ENCODE peak calls at places on chromosome 4, in five cellular contexts. T is osteocyte; M is fibroblast of pulmonary artery; J is GM13976; Z is activated CD8-positive, alpha-beta memory T cell treated with anti-CD3 and anti-CD28 coated beads, Interleukin-2, amount 50 U/mL, for 48 hours. S is an unnamed sample.

GRCh38 chr4:100872811-100873210 is 355.0 kb upstream of the EMCN start:
- DNase-seq in T (no peak), M (no peak), J (no peak), Z (no peak), S (peak; percentile 69)

GRCh38 chr4:25484243-25484721 is 107.2 kb downstream of the ANAPC4 start:
- DNase-seq in T (no peak), M (peak; percentile 36), J (no peak), Z (no peak), S (no peak)

GRCh38 chr4:139795915-139796314 is 130.3 kb downstream of the MGST2 start:
- DNase-seq in T (no peak), M (no peak), J (no peak), Z (no peak), S (no peak)

GRCh38 chr4:102612824-102613366 is 111.7 kb downstream of the NFKB1 start:
- DNase-seq in T (no peak), M (no peak), J (no peak), Z (no peak), S (no peak)

GRCh38 chr4:6727943-6728250 is 11.9 kb downstream of the BLOC1S4 start:
- DNase-seq in T (no peak), M (no peak), J (peak; percentile 25), Z (peak; percentile 17), S (peak; percentile 59)

GRCh38 chr4:52192697-52193096 is 141.6 kb downstream of the SPATA18 start:
- DNase-seq in T (no peak), M (no peak), J (no peak), Z (no peak), S (no peak)

GRCh38 chr4:24850669-24851068 is 55.3 kb downstream of the SOD3 start:
- DNase-seq in T (no peak), M (peak; percentile 85), J (peak; percentile 22), Z (no peak), S (peak; percentile 82)

GRCh38 chr4:92060333-92060732 is 243.4 kb upstream of the GRID2 start:
- DNase-seq in T (no peak), M (no peak), J (no peak), Z (no peak), S (no peak)

GRCh38 chr4:173499568-173500535 is 30.2 kb downstream of the HAND2 start:
- DNase-seq in T (no peak), M (no peak), J (no peak), Z (no peak), S (no peak)

GRCh38 chr4:97664741-97665140 is 478.5 kb downstream of the STPG2 start:
- DNase-seq in T (peak; percentile 69), M (no peak), J (no peak), Z (no peak), S (no peak)

GRCh38 chr4:149280886-149281285 is 534.8 kb downstream of the IQCM start:
- DNase-seq in T (no peak), M (no peak), J (no peak), Z (no peak), S (no peak)

GRCh38 chr4:18930487-18930886 is 908.9 kb upstream of the LCORL start:
- DNase-seq in T (no peak), M (no peak), J (no peak), Z (no peak), S (no peak)

GRCh38 chr4:102268355-102268754 is 76.9 kb downstream of the SLC39A8 start:
- DNase-seq in T (no peak), M (no peak), J (no peak), Z (no peak), S (no peak)

GRCh38 chr4:114272226-114272625 is 292.8 kb upstream of the ARSJ start:
- DNase-seq in T (no peak), M (peak; percentile 92), J (no peak), Z (no peak), S (peak; percentile 89)

GRCh38 chr4:152697284-152698011 is 17.7 kb upstream of the TMEM154 start:
- DNase-seq in T (no peak), M (no peak), J (no peak), Z (no peak), S (no peak)

GRCh38 chr4:151415978-151416377 is 7.0 kb downstream of the FHIP1A start:
- DNase-seq in T (no peak), M (peak; percentile 59), J (no peak), Z (no peak), S (no peak)

GRCh38 chr4:120071192-120071795 is 4.6 kb upstream of the MAD2L1 start:
- DNase-seq in T (no peak), M (peak; percentile 83), J (peak; percentile 34), Z (no peak), S (peak; percentile 71)

GRCh38 chr4:167234388-167234881 is at the start of gene SPOCK3:
- DNase-seq in T (no peak), M (peak; percentile 48), J (no peak), Z (peak; percentile 42), S (peak; percentile 44)

GRCh38 chr4:126004936-126005335 is 690.2 kb downstream of the FAT4 start:
- DNase-seq in T (no peak), M (peak; percentile 49), J (no peak), Z (no peak), S (peak; percentile 89)

GRCh38 chr4:153468587-153468986 is 2.4 kb downstream of the TMEM131L start:
- DNase-seq in T (no peak), M (no peak), J (no peak), Z (no peak), S (no peak)

GRCh38 chr4:143482753-143483362 is 30.6 kb upstream of the SMARCA5 start:
- DNase-seq in T (no peak), M (peak; percentile 79), J (peak; percentile 27), Z (no peak), S (peak; percentile 64)

GRCh38 chr4:23856630-23857029 is 33.2 kb downstream of the PPARGC1A start:
- DNase-seq in T (no peak), M (no peak), J (no peak), Z (no peak), S (no peak)

GRCh38 chr4:79042079-79042674 is 102.9 kb upstream of the PAQR3 start:
- DNase-seq in T (no peak), M (peak; percentile 59), J (peak; percentile 22), Z (no peak), S (peak; percentile 47)

GRCh38 chr4:8778760-8779159 is 92.9 kb downstream of the HMX1 start:
- DNase-seq in T (no peak), M (no peak), J (no peak), Z (no peak), S (no peak)

GRCh38 chr4:57719451-57719850 is 609.3 kb upstream of the IGFBP7 start:
- DNase-seq in T (no peak), M (no peak), J (no peak), Z (no peak), S (no peak)

GRCh38 chr4:143559757-143560147 is 46.2 kb downstream of the SMARCA5 start:
- DNase-seq in T (no peak), M (no peak), J (peak; percentile 27), Z (peak; percentile 69), S (no peak)

GRCh38 chr4:152535236-152535902 is 523 bp downstream of the FBXW7 start:
- DNase-seq in T (no peak), M (no peak), J (peak; percentile 35), Z (no peak), S (peak; percentile 10)

S was measured in mesenchymal stem cell.